ENCODE peak calls at places on chromosomes 16 and 17, in six cellular contexts. F is neural progenitor cell; I is effector memory CD4-positive, alpha-beta T cell; R is fibroblast of lung; C is hepatocyte; Y is suprapubic skin. P is an unnamed sample. For H3K9me3, the result is how much of the 10 kb centered on the place peaks cover.

GRCh38 chr17:54977744-54978143 is 9.2 kb downstream of the STXBP4 start:
- DNase-seq in F (no peak), I (no peak), R (no peak), C (no peak), Y (no peak), P (no peak)

GRCh38 chr16:57265850-57266530 is 18.5 kb downstream of the PLLP start:
- DNase-seq in F (peak), I (no peak), R (peak), C (peak), Y (no peak), P (no peak)

GRCh38 chr16:85430523-85431381 is 182.4 kb upstream of the GSE1 start:
- DNase-seq in F (no peak), I (no peak), R (no peak), C (no peak), Y (no peak), P (peak)

GRCh38 chr16:85056211-85056748 is 28.7 kb downstream of the KIAA0513 start:
- DNase-seq in F (peak), I (no peak), R (peak), C (no peak), Y (no peak), P (peak)

GRCh38 chr17:77287432-77288068 is 146.8 kb downstream of the SEC14L1 start:
- DNase-seq in F (peak), I (no peak), R (peak), C (peak), Y (no peak), P (no peak)

GRCh38 chr16:1167276-1168107 is 14.6 kb downstream of the CACNA1H start:
- DNase-seq in F (peak), I (no peak), R (peak), C (no peak), Y (no peak), P (peak)

GRCh38 chr17:40932608-40933007 is 4.8 kb downstream of the KRT23 start:
- DNase-seq in F (peak), I (no peak), R (peak), C (no peak), Y (no peak), P (no peak)

GRCh38 chr16:50274771-50275415 is 8.5 kb downstream of the ADCY7 start:
- DNase-seq in F (no peak), I (no peak), R (no peak), C (no peak), Y (no peak), P (no peak)

GRCh38 chr17:68539536-68540469 is 27.6 kb downstream of the PRKAR1A start:
- DNase-seq in F (peak), I (no peak), R (no peak), C (peak), Y (no peak), P (no peak)

GRCh38 chr16:67210069-67210937 is 11.4 kb downstream of the ELMO3 start:
- DNase-seq in F (no peak), I (no peak), R (no peak), C (no peak), Y (no peak), P (no peak)

GRCh38 chr17:10380631-10381408 is 8.0 kb upstream of the MYH13 start:
- DNase-seq in F (no peak), I (no peak), R (no peak), C (peak), Y (no peak), P (no peak)

GRCh38 chr16:57925310-57925709 is 45.6 kb downstream of the CNGB1 start:
- DNase-seq in F (no peak), I (no peak), R (no peak), C (no peak), Y (no peak), P (no peak)

GRCh38 chr17:57251211-57251787 is 5.0 kb upstream of the MSI2 start:
- DNase-seq in F (no peak), I (no peak), R (no peak), C (no peak), Y (no peak), P (no peak)

GRCh38 chr17:57247261-57247660 is 9.1 kb upstream of the MSI2 start:
- DNase-seq in F (no peak), I (no peak), R (no peak), C (no peak), Y (no peak), P (no peak)

GRCh38 chr17:57247913-57248312 is 8.4 kb upstream of the MSI2 start:
- DNase-seq in F (no peak), I (no peak), R (no peak), C (no peak), Y (no peak), P (no peak)

GRCh38 chr17:57246257-57246656 is 10.1 kb upstream of the MSI2 start:
- DNase-seq in F (no peak), I (no peak), R (no peak), C (no peak), Y (no peak), P (no peak)

DNA sequence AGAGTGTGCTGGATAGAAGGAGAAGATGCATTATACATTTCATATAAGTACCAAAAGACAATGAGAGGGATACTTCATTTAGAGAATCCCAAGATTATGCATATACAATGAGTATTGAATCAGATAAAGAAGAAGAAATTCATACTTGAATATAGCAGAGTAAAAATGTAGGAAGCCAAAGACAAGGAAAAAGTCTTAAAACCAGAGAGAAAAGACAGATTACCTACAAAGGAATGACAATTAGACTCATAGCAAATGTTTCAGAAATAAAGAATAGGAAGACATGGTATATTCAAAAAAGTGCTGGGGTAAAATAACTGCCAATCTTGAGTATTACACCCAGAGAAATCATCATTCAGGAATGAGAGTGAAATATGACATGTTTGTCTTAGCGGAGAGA is 6.8 kb upstream of the MSI2 start:
- DNase-seq in F (no peak), I (no peak), R (no peak), C (no peak), Y (no peak), P (no peak)
- H3K4me3 ChIP-seq in F (no peak), I (no peak), R (no peak), C (no peak), Y (no peak), P (no peak)

DNA sequence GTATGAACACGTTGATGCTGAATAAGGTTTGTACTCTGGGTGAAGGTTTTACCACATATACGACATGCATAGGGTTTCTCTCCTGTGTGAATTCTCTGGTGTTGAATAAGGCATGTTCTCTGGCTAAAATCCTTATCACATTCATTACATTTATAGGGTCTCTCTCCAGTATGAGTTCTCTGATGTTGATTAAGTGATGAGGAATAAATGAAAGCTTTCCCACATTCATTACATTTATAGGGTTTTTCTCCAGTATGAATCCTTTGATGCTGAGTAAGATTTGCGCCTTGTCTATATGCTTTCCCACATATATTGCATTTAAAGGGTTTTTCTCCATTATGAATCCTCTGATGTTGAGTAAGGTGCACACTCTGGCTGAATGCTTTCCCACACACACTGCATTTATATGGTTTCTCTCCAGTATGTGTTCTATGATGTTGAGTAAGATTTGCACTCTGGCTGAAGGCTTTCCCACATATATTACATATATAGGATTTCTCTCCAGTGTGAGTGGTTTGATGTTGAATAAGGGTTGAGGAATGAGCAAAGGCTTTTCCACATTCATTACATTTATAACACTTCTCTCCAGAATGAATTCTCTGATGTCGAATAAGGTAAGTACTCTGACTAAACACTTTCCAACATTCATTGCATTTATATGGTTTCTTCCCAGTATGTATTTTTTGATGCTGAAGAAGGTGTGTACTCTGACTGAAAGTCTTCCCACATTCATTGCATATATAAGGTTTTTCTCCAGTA is 16.9 kb downstream of the ZNF287 start:
- DNase-seq in F (no peak), I (no peak), R (no peak), C (no peak), Y (no peak), P (no peak)
- H3K9me3 ChIP-seq in F (half or more), I (half or more), R (under half), C (under half), Y (half or more), P (under half)

DNA sequence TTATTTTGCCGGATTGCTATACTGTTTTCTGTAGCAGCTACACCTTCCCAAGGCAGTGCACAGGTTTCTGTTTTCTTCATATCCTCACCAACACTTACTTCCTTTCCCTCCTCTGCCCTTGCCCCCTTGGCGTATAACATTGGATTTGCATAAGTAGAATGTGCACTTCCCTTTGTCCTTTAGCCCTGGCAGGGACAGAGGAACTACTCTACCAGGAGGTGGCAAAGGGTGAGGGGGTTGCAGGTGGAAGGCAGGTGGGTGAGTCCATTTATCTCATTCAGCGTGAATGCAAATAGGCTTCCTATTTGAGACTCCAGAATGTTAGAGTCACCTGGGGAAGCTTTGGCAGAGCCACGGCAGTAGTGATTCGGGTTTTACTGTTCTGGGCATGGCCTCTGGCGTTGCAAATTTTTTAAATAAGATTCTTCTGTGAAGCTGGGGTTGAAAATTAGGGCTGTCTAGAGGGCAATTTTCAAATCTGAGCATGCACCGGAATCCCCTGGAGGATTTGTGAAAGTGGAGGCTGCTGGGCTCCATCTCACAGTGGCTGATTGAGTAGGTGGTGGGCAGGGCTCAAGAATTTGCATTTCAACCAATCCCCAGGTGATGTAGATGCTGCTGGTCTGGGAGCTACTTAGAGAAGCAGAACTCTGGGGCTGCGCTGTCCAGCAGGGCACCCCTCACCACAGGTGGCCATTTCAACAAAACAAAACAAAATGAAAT is 84.7 kb downstream of the PLCG2 start:
- DNase-seq in F (peak), I (no peak), R (no peak), C (no peak), Y (no peak), P (no peak)
- H3K27ac ChIP-seq in F (no peak), I (no peak), R (no peak), C (no peak), Y (no peak), P (no peak)

GRCh38 chr17:50198026-50198669 is 3.3 kb downstream of the COL1A1 start:
- DNase-seq in F (peak), I (peak), R (peak), C (peak), Y (no peak), P (peak)
- H3K4me3 ChIP-seq in F (no peak), I (no peak), R (peak), C (no peak), Y (no peak), P (no peak)

DNA sequence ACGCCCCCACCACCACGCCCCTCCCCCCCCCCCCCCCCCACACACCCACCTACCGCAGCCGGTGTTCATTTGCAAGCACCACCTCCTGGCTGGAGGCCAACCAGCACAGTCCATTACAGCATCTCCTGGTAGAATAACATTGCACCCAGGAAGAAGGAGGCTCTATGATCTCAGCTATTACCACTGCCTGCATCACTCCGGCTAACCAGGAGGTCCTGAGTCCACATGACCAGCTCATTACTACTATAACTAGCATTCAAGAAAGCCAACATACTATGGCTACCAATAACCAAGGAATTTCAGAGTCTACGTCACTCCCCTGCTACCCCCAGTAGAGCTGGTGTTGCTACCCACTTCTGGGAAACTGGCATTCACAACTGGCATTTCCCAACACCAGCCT is 81.1 kb upstream of the ALOX12 start:
- DNase-seq in F (no peak), I (no peak), R (no peak), C (no peak), Y (no peak), P (no peak)
- H3K9me3 ChIP-seq in F (under half), I (under half), R (under half), C (under half), Y (under half), P (under half)

DNA sequence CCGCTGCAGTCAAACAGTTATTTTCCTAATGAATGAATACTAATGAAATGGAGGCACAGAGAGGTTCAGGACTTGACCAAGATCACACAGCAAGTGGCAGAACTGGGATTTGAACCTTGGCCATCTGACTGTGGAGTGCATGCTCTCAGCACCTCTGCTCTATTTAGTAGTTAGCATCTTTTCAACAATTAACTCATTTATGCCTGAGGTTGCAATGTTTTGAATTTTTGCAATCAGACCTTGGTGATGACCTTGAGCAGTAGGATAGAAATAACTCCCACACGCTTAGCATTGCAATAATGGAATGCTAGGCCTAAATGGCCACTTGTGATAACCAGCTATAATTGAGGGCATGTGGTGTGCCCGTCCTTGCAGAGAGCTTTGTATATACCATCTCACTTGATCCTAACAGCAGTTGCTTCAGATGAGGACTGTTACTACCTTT is 31.0 kb downstream of the NAGPA start:
- DNase-seq in F (no peak), I (no peak), R (no peak), C (no peak), Y (no peak), P (no peak)
- H3K27ac ChIP-seq in F (no peak), I (no peak), R (no peak), C (no peak), Y (no peak), P (no peak)

P was measured in WERI-Rb-1.